ENCODE peak calls at places on chromosomes 12 and 14, in five cellular contexts. U is ovary, W is pancreas, X is fibroblast of lung, R is neuronal stem cell. Y is an unnamed sample.
A peak's percentile ranks its signal among the peaks of the same experiment; 100 is the strongest.

GRCh38 chr12:57626929-57627445 is 6.0 kb downstream of the B4GALNT1 start:
- DNase-seq in U (no peak), W (no peak), X (no peak), R (no peak), Y (no peak)

GRCh38 chr14:39956372-39956771 is 524.1 kb upstream of the FBXO33 start:
- DNase-seq in U (no peak), W (no peak), X (no peak), R (no peak), Y (no peak)

GRCh38 chr12:108235231-108235959 is 103.7 kb downstream of the CMKLR1 start:
- DNase-seq in U (no peak), W (no peak), X (no peak), R (no peak), Y (no peak)

GRCh38 chr12:108403952-108404351 is 64.8 kb upstream of the CMKLR1 start:
- DNase-seq in U (no peak), W (no peak), X (no peak), R (no peak), Y (no peak)

GRCh38 chr12:99920561-99920960 is 64.2 kb downstream of the ANKS1B start:
- DNase-seq in U (no peak), W (no peak), X (no peak), R (no peak), Y (no peak)

GRCh38 chr12:14614704-14615121 is 47.0 kb upstream of the PLBD1 start:
- DNase-seq in U (no peak), W (no peak), X (no peak), R (no peak), Y (no peak)

GRCh38 chr12:50505386-50505827 is 622 bp downstream of the DIP2B start:
- DNase-seq in U (no peak), W (no peak), X (peak; percentile 10), R (peak; percentile 38), Y (peak; percentile 69)

GRCh38 chr12:53532026-53532425 is 24.7 kb upstream of the NPFF start:
- DNase-seq in U (no peak), W (no peak), X (no peak), R (no peak), Y (no peak)

GRCh38 chr12:70876952-70877351 is 43.6 kb downstream of the PTPRR start:
- DNase-seq in U (no peak), W (no peak), X (peak; percentile 54), R (no peak), Y (no peak)

GRCh38 chr14:92755495-92755894 is 7.1 kb upstream of the LGMN start:
- DNase-seq in U (no peak), W (no peak), X (no peak), R (no peak), Y (no peak)

GRCh38 chr12:82760423-82760822 is 73.7 kb downstream of the TMTC2 start:
- DNase-seq in U (no peak), W (no peak), X (no peak), R (no peak), Y (no peak)

GRCh38 chr12:54689034-54689372 is 40.8 kb upstream of the DCD start:
- DNase-seq in U (no peak), W (no peak), X (no peak), R (no peak), Y (no peak)

GRCh38 chr14:90049390-90049789 is 12.4 kb upstream of the KCNK13 start:
- DNase-seq in U (no peak), W (no peak), X (no peak), R (no peak), Y (no peak)

GRCh38 chr14:29016050-29016900 is 249.7 kb downstream of the FOXG1 start:
- DNase-seq in U (peak; percentile 9), W (peak; percentile 11), X (peak; percentile 40), R (peak; percentile 51), Y (peak; percentile 20)

GRCh38 chr14:51523243-51523642 is 128.5 kb upstream of the FRMD6 start:
- DNase-seq in U (no peak), W (no peak), X (no peak), R (no peak), Y (no peak)

GRCh38 chr12:268483-268840 is 5.8 kb upstream of the SLC6A13 start:
- DNase-seq in U (no peak), W (no peak), X (no peak), R (no peak), Y (no peak)

GRCh38 chr12:71242511-71242910 is 84.7 kb upstream of the TSPAN8 start:
- DNase-seq in U (no peak), W (no peak), X (peak; percentile 23), R (no peak), Y (no peak)

GRCh38 chr12:24069532-24070395 is 120.3 kb upstream of the SOX5 start:
- DNase-seq in U (no peak), W (no peak), X (peak; percentile 39), R (peak; percentile 30), Y (no peak)

GRCh38 chr14:73463411-73463810 is 5.1 kb upstream of the NUMB start:
- DNase-seq in U (no peak), W (peak; percentile 43), X (peak; percentile 92), R (no peak), Y (no peak)

GRCh38 chr14:100317897-100318808 is 5.0 kb upstream of the SLC25A47 start:
- DNase-seq in U (peak; percentile 81), W (peak; percentile 68), X (peak; percentile 46), R (no peak), Y (peak; percentile 82)

GRCh38 chr12:115375188-115375991 is 691.4 kb upstream of the TBX3 start:
- DNase-seq in U (no peak), W (no peak), X (peak; percentile 85), R (no peak), Y (no peak)

GRCh38 chr12:12715459-12716150 is 1.6 kb upstream of the CDKN1B start:
- DNase-seq in U (no peak), W (no peak), X (peak; percentile 25), R (no peak), Y (peak; percentile 63)

GRCh38 chr14:75614179-75614578 is 35.8 kb downstream of the FLVCR2 start:
- DNase-seq in U (no peak), W (no peak), X (no peak), R (no peak), Y (no peak)

GRCh38 chr14:29743566-29743965 is 184.1 kb downstream of the PRKD1 start:
- DNase-seq in U (no peak), W (no peak), X (no peak), R (no peak), Y (no peak)

GRCh38 chr14:75881986-75882385 is 99.8 kb downstream of the TGFB3 start:
- DNase-seq in U (no peak), W (no peak), X (no peak), R (no peak), Y (no peak)

GRCh38 chr14:82067221-82067620 is 533.6 kb upstream of the SEL1L start:
- DNase-seq in U (no peak), W (no peak), X (no peak), R (no peak), Y (no peak)

GRCh38 chr14:56782701-56783100 is 27.6 kb downstream of the OTX2 start:
- DNase-seq in U (no peak), W (no peak), X (no peak), R (no peak), Y (no peak)

GRCh38 chr12:25979563-25979962 is 21.1 kb downstream of the RASSF8 start:
- DNase-seq in U (no peak), W (no peak), X (peak; percentile 61), R (no peak), Y (no peak)

GRCh38 chr14:22184157-22185025 is 404.6 kb downstream of the DAD1 start:
- DNase-seq in U (no peak), W (no peak), X (peak; percentile 53), R (no peak), Y (no peak)

GRCh38 chr14:63499701-63500250 is 43.4 kb downstream of the PPP2R5E start:
- DNase-seq in U (no peak), W (no peak), X (peak; percentile 65), R (no peak), Y (no peak)

GRCh38 chr12:91133871-91134270 is 22.6 kb upstream of the LUM start:
- DNase-seq in U (no peak), W (no peak), X (peak; percentile 87), R (no peak), Y (no peak)

GRCh38 chr12:53231859-53232640 is at the start of gene RARG:
- DNase-seq in U (peak; percentile 72), W (peak; percentile 76), X (peak; percentile 58), R (no peak), Y (peak; percentile 79)

GRCh38 chr14:103393687-103394626 is 8.7 kb downstream of the MARK3 start:
- DNase-seq in U (no peak), W (no peak), X (peak; percentile 51), R (no peak), Y (no peak)

GRCh38 chr12:120951-121350 is 54.4 kb downstream of the IQSEC3 start:
- DNase-seq in U (no peak), W (no peak), X (no peak), R (no peak), Y (no peak)

GRCh38 chr12:3202734-3203446 is 125.7 kb downstream of the TSPAN9 start:
- DNase-seq in U (peak; percentile 78), W (peak; percentile 56), X (no peak), R (peak; percentile 66), Y (peak; percentile 70)

GRCh38 chr12:120584343-120585149 is 3.3 kb upstream of the POP5 start:
- DNase-seq in U (peak; percentile 61), W (peak; percentile 66), X (no peak), R (peak; percentile 71), Y (peak; percentile 82)

GRCh38 chr12:74349925-74350324 is 187.7 kb upstream of the ATXN7L3B start:
- DNase-seq in U (no peak), W (no peak), X (peak; percentile 40), R (no peak), Y (no peak)

GRCh38 chr14:47966411-47966810 is 291.0 kb upstream of the MDGA2 start:
- DNase-seq in U (no peak), W (no peak), X (no peak), R (no peak), Y (no peak)

GRCh38 chr12:86247871-86248270 is 8.3 kb downstream of the MGAT4C start:
- DNase-seq in U (no peak), W (no peak), X (no peak), R (no peak), Y (no peak)
- H3K4me1 ChIP-seq in U (no peaks in the 10 kb centered on the region), W (no peaks in the 10 kb centered on the region), X (no peaks in the 10 kb centered on the region), R (no peaks in the 10 kb centered on the region), Y (no peaks in the 10 kb centered on the region)

DNA sequence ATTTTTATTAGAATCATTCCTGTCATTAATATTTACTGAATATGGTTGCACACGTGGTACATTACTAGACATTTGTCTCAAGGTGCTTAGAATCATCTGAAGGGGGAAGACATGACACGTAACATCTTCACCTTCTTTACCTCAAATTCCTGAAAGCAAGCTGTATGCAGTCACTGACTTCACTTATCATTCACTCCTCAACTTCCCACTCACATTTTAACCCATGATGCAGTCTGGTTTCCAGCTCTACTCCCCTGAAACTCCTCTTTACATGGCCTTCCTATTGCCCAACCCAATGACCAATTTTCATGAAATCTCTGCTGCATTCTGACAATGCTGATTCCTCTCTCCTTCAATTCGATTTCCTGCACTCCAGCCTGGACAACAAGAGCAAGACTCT is 5.8 kb upstream of the PSMC6 start:
- DNase-seq in U (no peak), W (no peak), X (no peak), R (no peak), Y (no peak)
- H3K4me1 ChIP-seq in U (no peaks in the 10 kb centered on the region), W (peaks cover 8% of the 10 kb centered on the region), X (peaks cover 4% of the 10 kb centered on the region), R (peaks cover 2% of the 10 kb centered on the region), Y (peaks cover 6% of the 10 kb centered on the region)

GRCh38 chr14:68918612-68919011 is 60.5 kb downstream of the ACTN1 start:
- DNase-seq in U (no peak), W (no peak), X (no peak), R (no peak), Y (no peak)
- H3K4me1 ChIP-seq in U (peaks cover 3% of the 10 kb centered on the region), W (peaks cover 11% of the 10 kb centered on the region), X (peaks cover 8% of the 10 kb centered on the region), R (peaks cover 2% of the 10 kb centered on the region), Y (peaks cover 2% of the 10 kb centered on the region)

GRCh38 chr12:106110626-106111300 is 28.0 kb downstream of the NUAK1 start:
- DNase-seq in U (no peak), W (no peak), X (no peak), R (no peak), Y (peak; percentile 50)
- H3K4me1 ChIP-seq in U (peaks cover 21% of the 10 kb centered on the region), W (no peaks in the 10 kb centered on the region), X (peaks cover 23% of the 10 kb centered on the region), R (peaks cover 85% of the 10 kb centered on the region), Y (peaks cover 35% of the 10 kb centered on the region)